ENCODE peak calls at places on chromosomes 7 and 10, in six cellular contexts. H is fibroblast of the aortic adventitia, E is astrocyte, U is neural crest cell, K is HFFc6, L is ovary. I is an unnamed sample.

GRCh38 chr7:151115121-151115835 is 29.0 kb downstream of the AGAP3 start:
- DNase-seq in H (no peak), E (no peak), U (no peak), K (no peak), L (no peak), I (peak; percentile 15)

GRCh38 chr10:24871501-24871900 is 80.9 kb downstream of the PRTFDC1 start:
- DNase-seq in H (no peak), E (no peak), U (no peak), K (no peak), L (no peak), I (no peak)

GRCh38 chr7:117171106-117171505 is 151.8 kb downstream of the WNT2 start:
- DNase-seq in H (no peak), E (no peak), U (no peak), K (no peak), L (no peak), I (no peak)

GRCh38 chr10:60422809-60423208 is 33.1 kb upstream of the ANK3 start:
- DNase-seq in H (no peak), E (no peak), U (no peak), K (no peak), L (no peak), I (no peak)

GRCh38 chr7:132584796-132585494 is 8.7 kb upstream of the PLXNA4 start:
- DNase-seq in H (no peak), E (no peak), U (no peak), K (no peak), L (no peak), I (no peak)

GRCh38 chr7:14630048-14630447 is 272.5 kb downstream of the DGKB start:
- DNase-seq in H (no peak), E (no peak), U (no peak), K (no peak), L (no peak), I (no peak)

GRCh38 chr10:7717767-7718166 is 14.7 kb downstream of the ITIH2 start:
- DNase-seq in H (no peak), E (no peak), U (no peak), K (no peak), L (no peak), I (no peak)

GRCh38 chr7:104664648-104665047 is 336.2 kb downstream of the LHFPL3 start:
- DNase-seq in H (no peak), E (no peak), U (no peak), K (no peak), L (no peak), I (no peak)

GRCh38 chr10:116470768-116471415 is 43.2 kb downstream of the PNLIPRP3 start:
- DNase-seq in H (no peak), E (no peak), U (no peak), K (no peak), L (no peak), I (no peak)

GRCh38 chr7:28759373-28760013 is 198.6 kb downstream of the TRIL start:
- DNase-seq in H (no peak), E (peak; percentile 85), U (no peak), K (no peak), L (no peak), I (no peak)

GRCh38 chr7:67522504-67522903 is 525.9 kb downstream of the TYW1 start:
- DNase-seq in H (no peak), E (no peak), U (no peak), K (no peak), L (no peak), I (no peak)

GRCh38 chr10:68118657-68119056 is 9.4 kb downstream of the MYPN start:
- DNase-seq in H (no peak), E (no peak), U (no peak), K (no peak), L (no peak), I (no peak)

GRCh38 chr7:106485919-106486318 is 175.0 kb downstream of the CCDC71L start:
- DNase-seq in H (no peak), E (no peak), U (no peak), K (no peak), L (no peak), I (no peak)

GRCh38 chr10:72567421-72567820 is 58.5 kb downstream of the MICU1 start:
- DNase-seq in H (peak; percentile 17), E (peak; percentile 45), U (no peak), K (peak; percentile 50), L (no peak), I (no peak)

GRCh38 chr7:94244760-94245159 is 149.9 kb upstream of the COL1A2 start:
- DNase-seq in H (no peak), E (no peak), U (no peak), K (no peak), L (no peak), I (no peak)

GRCh38 chr7:29282819-29283414 is 88.3 kb downstream of the CHN2 start:
- DNase-seq in H (no peak), E (no peak), U (no peak), K (no peak), L (no peak), I (no peak)

GRCh38 chr7:117731455-117731854 is 141.8 kb downstream of the CTTNBP2 start:
- DNase-seq in H (no peak), E (no peak), U (no peak), K (no peak), L (no peak), I (no peak)

GRCh38 chr10:71389768-71390434 is 6.8 kb upstream of the CDH23 start:
- DNase-seq in H (no peak), E (no peak), U (no peak), K (no peak), L (no peak), I (no peak)

GRCh38 chr7:5217396-5217795 is 27.4 kb downstream of the WIPI2 start:
- DNase-seq in H (no peak), E (no peak), U (no peak), K (no peak), L (no peak), I (no peak)

GRCh38 chr7:78279035-78279434 is 480.5 kb downstream of the PHTF2 start:
- DNase-seq in H (peak; percentile 58), E (peak; percentile 81), U (no peak), K (peak; percentile 83), L (no peak), I (no peak)

GRCh38 chr7:24920702-24921679 is 59.0 kb downstream of the OSBPL3 start:
- DNase-seq in H (peak; percentile 56), E (no peak), U (no peak), K (no peak), L (no peak), I (no peak)

GRCh38 chr7:146635200-146636032 is 518.8 kb downstream of the CNTNAP2 start:
- DNase-seq in H (no peak), E (no peak), U (no peak), K (no peak), L (no peak), I (peak; percentile 35)

GRCh38 chr10:103546401-103546800 is 52.9 kb downstream of the NEURL1 start:
- DNase-seq in H (no peak), E (no peak), U (no peak), K (no peak), L (no peak), I (no peak)

GRCh38 chr10:28012990-28013389 is 14.1 kb upstream of the ODAD2 start:
- DNase-seq in H (no peak), E (no peak), U (no peak), K (no peak), L (no peak), I (no peak)

GRCh38 chr7:1956611-1957470 is 275.9 kb downstream of the MAD1L1 start:
- DNase-seq in H (no peak), E (no peak), U (no peak), K (no peak), L (no peak), I (no peak)

GRCh38 chr10:73577788-73578187 is 13.4 kb downstream of the USP54 start:
- DNase-seq in H (peak; percentile 83), E (peak; percentile 81), U (no peak), K (no peak), L (peak; percentile 54), I (peak; percentile 96)

DNA sequence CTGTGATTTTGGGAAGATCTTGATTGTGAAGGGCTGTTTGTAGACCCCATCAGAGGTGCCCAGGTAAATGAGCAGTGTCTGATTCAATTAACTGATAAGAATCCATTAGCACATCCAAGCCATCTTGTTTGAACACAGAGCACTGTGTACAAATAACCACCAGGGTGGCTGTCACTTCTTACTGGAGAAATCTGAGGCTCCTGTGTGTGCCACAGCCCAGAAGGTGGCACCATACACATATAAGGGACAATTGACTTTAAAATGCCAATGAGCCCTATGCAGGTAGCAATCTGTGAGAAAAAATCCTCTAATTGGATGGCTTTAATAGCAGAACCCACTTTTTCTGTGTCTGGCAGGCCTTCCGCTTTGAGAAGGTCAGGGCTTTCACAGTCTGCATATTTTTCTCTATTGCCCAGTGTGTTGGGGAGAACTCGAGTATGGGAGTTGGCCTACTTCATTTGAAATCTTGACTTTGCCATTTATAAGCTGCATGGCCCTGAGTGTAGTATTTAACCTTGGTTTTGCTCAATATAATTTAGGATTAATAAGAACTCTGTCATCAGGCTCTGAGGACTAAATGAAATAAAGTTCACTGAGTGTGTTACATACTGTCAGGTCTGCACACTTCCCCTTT is 517.4 kb downstream of the CCSER2 start:
- DNase-seq in H (no peak), E (no peak), U (no peak), K (no peak), L (no peak), I (peak; percentile 64)
- TF ChIP-seq CTCF in H (no peak), E (no peak), U (peak; percentile 54), K (no peak), L (no peak), I (peak; percentile 83)

GRCh38 chr10:133310399-133310755 is 1.7 kb downstream of the ZNF511 start:
- DNase-seq in H (no peak), E (no peak), U (no peak), K (no peak), L (no peak), I (no peak)

GRCh38 chr10:133311570-133311969 is 2.9 kb downstream of the ZNF511 start:
- DNase-seq in H (no peak), E (no peak), U (no peak), K (no peak), L (no peak), I (no peak)

GRCh38 chr10:133309720-133310398 is 1.1 kb downstream of the ZNF511 start:
- DNase-seq in H (no peak), E (no peak), U (no peak), K (no peak), L (peak; percentile 74), I (peak; percentile 44)

GRCh38 chr10:133312016-133312768 is 3.5 kb downstream of the ZNF511 start:
- DNase-seq in H (no peak), E (no peak), U (no peak), K (no peak), L (no peak), I (no peak)

GRCh38 chr10:133310789-133311188 is 2.1 kb downstream of the ZNF511 start:
- DNase-seq in H (no peak), E (no peak), U (no peak), K (no peak), L (no peak), I (no peak)
- TF ChIP-seq CTCF in H (no peak), E (no peak), U (no peak), K (no peak), L (no peak), I (no peak)

DNA sequence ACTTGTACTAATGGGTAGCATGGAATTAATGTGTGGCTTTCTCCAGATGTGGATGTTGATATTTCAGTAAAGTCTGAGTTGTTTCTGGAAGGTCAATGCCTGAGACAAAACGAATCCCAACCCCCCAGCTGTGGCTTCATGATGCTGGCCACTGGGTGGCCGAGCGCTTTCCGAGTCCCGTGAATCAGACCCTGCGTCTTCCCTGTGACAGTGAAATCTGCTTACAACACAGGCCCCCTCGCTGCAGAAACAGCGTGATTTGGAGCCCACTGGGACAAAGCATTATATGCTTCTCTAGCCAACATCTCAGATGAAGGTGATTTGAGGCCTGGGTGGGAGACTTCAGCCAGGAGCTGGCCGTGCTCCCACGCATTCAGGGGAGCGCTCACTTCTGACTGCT is 124.7 kb downstream of the WDR37 start:
- DNase-seq in H (no peak), E (no peak), U (no peak), K (no peak), L (no peak), I (no peak)
- TF ChIP-seq CTCF in H (no peak), E (no peak), U (no peak), K (no peak), L (no peak), I (no peak)

GRCh38 chr10:102393411-102394078 is 2.0 kb upstream of the NFKB2 start:
- DNase-seq in H (no peak), E (no peak), U (no peak), K (no peak), L (peak; percentile 48), I (no peak)
- TF ChIP-seq CTCF in H (peak; percentile 93), E (no peak), U (no peak), K (no peak), L (no peak), I (no peak)